ENCODE peak calls at places on chromosomes 5 and 9, in five cellular contexts. N is H7, P is adipocyte, U is fibroblast of pulmonary artery, S is GM06990. G is an unnamed sample.

GRCh38 chr9:70577671-70578070 is 163.2 kb upstream of the KLF9 start:
- DNase-seq in N (no peak), P (no peak), U (no peak), S (no peak), G (no peak)

GRCh38 chr9:89798546-89799120 is 193.8 kb downstream of the GADD45G start:
- DNase-seq in N (no peak), P (no peak), U (no peak), S (no peak), G (no peak)

GRCh38 chr9:133948138-133948537 is 44.0 kb downstream of the VAV2 start:
- DNase-seq in N (no peak), P (no peak), U (no peak), S (no peak), G (no peak)

GRCh38 chr5:58466939-58467338 is 7.1 kb upstream of the PLK2 start:
- DNase-seq in N (peak; percentile 11), P (no peak), U (peak; percentile 51), S (no peak), G (no peak)

GRCh38 chr9:19408316-19408692 is 505 bp upstream of the ACER2 start:
- DNase-seq in N (peak; percentile 66), P (no peak), U (no peak), S (no peak), G (no peak)

GRCh38 chr9:97889941-97890557 is 32.3 kb downstream of the TRMO start:
- DNase-seq in N (peak; percentile 80), P (peak; percentile 18), U (no peak), S (no peak), G (no peak)

GRCh38 chr5:98899456-98899855 is 29.4 kb downstream of the CHD1 start:
- DNase-seq in N (no peak), P (no peak), U (no peak), S (no peak), G (no peak)

GRCh38 chr5:14414007-14414406 is 167.6 kb upstream of the OTULINL start:
- DNase-seq in N (no peak), P (no peak), U (no peak), S (no peak), G (no peak)

GRCh38 chr5:72252008-72252407 is 68.0 kb downstream of the MRPS27 start:
- DNase-seq in N (no peak), P (no peak), U (no peak), S (no peak), G (no peak)
- H3K4me3 ChIP-seq in N (no peak overlapping the region), P (peak overlapping the region; percentile 31), U (no peak overlapping the region), S (no peak overlapping the region), G (no peak overlapping the region)

DNA sequence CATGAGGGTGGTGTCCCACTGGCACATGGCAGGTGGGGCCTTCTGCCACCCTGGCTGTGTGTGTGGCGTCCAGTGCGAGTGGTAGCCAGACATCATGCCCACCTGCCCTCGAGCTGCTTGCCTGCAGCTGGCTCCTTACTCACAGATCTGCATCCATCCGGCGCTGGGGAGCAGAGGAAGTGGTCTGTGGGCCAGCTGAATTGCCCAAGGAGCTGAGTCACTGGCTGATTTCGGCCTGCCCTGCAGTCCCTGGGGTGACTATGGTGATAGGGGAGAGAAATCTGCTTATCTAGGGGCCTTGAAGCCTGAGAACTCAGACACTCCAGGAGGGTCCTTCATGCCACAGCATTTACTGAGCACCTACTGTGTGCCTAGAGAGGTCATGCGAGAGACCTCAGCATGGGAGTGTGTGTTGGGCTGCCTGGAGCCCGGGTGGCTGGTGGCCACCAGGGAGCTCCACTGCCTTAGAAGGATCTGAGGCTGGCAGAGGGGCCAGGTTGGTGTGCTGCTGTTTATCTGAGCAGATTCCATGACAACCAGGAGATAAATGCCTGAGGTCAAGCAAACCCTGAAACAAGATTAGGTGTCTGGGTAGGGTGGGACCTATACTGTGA is 57.1 kb downstream of the SLC22A5 start:
- DNase-seq in N (peak; percentile 85), P (peak; percentile 89), U (peak; percentile 88), S (peak; percentile 82), G (peak; percentile 87)
- H3K4me3 ChIP-seq in N (no peak overlapping the region), P (peak overlapping the region; percentile 63), U (no peak overlapping the region), S (peak overlapping the region; percentile 46), G (peak overlapping the region; percentile 37)

DNA sequence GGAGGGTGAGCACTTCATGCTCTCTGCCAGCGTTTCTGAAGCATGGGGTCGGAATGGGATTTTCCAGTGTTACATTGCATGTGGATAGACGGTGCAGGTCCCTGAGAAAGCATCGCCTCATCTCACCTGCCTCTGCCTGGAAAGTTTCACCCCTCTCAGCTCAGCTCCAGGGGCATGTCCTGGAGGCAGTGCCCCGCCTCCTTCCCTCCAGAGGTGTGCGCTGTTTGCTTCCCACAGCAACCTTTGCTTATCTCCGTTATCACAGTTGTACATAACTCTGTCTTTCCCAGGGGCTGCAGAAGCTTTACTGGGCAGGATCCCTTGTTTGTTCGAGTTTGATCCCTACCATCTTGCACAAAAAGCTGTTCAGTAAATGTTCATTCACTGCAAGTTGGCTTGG is 10.7 kb upstream of the CREBRF start:
- DNase-seq in N (peak; percentile 71), P (no peak), U (no peak), S (no peak), G (no peak)
- H3K4me3 ChIP-seq in N (no peak overlapping the region), P (no peak overlapping the region), U (no peak overlapping the region), S (no peak overlapping the region), G (no peak overlapping the region)

GRCh38 chr5:164148292-164148691 is 642.9 kb downstream of the MAT2B start:
- DNase-seq in N (peak; percentile 17), P (no peak), U (no peak), S (no peak), G (no peak)
- H3K4me3 ChIP-seq in N (no peak overlapping the region), P (no peak overlapping the region), U (no peak overlapping the region), S (no peak overlapping the region), G (no peak overlapping the region)

DNA sequence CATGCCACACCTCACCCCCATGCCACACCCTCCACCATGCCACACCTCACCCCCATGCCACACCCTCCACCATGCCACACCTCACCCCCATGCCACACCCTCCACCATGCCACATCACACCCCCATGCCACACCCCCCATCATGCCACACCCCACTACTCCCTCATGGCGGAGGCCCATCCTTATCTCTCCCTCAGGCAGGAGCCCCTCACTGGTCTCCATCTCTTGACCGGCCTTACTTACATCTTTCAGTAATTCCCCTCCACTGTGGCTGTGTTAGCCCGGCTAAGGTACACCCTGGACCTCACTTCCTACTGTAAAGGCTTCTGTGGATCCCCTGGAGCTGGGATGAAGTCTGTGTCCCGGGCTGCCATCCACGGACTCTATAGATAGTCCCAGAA is 102.0 kb downstream of the OLFM1 start:
- DNase-seq in N (no peak), P (no peak), U (no peak), S (no peak), G (no peak)
- H3K4me3 ChIP-seq in N (no peak overlapping the region), P (no peak overlapping the region), U (no peak overlapping the region), S (no peak overlapping the region), G (no peak overlapping the region)

GRCh38 chr5:41507501-41507900 is 2.9 kb downstream of the PLCXD3 start:
- DNase-seq in N (no peak), P (no peak), U (no peak), S (no peak), G (no peak)

GRCh38 chr5:41509399-41510175 is 814 bp downstream of the PLCXD3 start:
- DNase-seq in N (peak; percentile 23), P (no peak), U (no peak), S (no peak), G (no peak)

GRCh38 chr5:41508186-41508585 is 2.2 kb downstream of the PLCXD3 start:
- DNase-seq in N (no peak), P (peak; percentile 5), U (no peak), S (no peak), G (no peak)

GRCh38 chr5:41510176-41510831 is at the start of gene PLCXD3:
- DNase-seq in N (peak; percentile 61), P (peak; percentile 34), U (peak; percentile 64), S (no peak), G (no peak)

DNA sequence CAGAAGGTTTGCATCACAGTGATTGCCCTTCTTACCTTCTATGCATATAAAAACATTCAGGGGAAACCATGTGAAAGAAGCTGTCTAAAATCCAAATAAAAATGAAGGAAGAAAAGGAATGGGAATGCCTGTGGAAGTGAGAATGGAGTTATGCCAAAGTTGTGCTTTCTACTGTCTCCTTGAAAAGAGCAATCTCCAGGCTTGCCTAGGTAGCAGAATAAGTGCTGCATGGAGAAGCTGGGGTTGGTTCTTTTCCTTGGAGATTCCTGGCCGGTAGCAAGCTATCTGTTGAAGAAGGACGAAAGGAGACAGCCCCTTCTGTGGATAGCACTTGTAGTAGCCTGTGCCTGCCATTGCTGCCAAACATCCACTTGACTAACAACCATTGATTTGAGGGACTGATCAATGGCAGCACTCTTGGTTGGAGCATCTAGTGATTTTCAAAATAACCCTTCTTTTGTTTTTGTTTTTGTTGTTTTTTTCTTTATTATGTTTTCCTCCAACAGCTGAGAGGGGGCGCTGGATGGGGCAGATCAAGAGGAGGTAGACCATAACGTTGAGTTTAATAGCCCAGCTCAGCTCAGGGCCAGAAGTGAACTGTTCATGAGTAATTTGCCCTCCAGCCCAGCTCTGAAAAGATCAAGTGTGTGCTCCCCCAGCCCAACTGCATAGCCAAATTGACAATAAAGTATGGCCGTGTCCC is 1.6 kb downstream of the PLCXD3 start:
- DNase-seq in N (no peak), P (peak; percentile 4), U (peak; percentile 16), S (no peak), G (no peak)
- H3K4me3 ChIP-seq in N (no peak overlapping the region), P (peak overlapping the region; percentile 86), U (peak overlapping the region; percentile 83), S (no peak overlapping the region), G (no peak overlapping the region)

DNA sequence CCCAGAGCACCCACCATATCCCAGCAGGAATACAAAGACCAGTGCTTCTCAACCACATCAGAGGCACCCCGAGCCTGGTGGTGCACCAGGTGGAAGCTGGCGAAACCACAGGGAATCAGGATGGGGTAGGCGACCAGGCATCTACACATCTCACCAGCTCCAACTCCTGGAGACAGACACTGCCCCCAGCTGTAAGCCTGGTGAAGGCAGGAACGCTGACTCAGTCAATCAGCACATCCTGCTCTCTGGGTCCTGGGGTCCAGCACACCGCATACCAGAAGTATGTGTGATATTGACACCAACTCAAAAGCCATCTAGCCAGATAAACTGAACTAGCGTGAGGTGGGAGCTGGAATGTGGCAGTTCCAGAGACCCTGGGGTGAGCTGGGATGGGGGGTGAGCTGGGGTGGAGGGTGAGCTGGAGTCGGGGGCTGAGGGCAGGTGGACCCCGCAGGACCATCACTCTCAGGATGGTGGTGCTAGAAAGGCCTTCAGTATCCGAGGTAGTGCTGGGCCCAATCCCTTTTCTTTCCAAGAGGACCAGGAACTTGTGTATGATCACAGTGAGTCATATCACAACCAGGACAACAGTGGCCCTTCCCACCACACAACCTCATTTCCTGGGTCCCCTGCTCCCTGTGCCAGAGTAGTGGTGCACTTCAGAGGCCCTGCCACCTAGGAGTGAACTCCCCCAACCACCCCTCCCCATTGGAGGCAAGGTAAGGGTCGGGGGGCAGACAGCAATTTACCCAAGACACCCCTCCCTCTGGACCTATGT is 2.5 kb downstream of the DBN1 start:
- DNase-seq in N (no peak), P (peak; percentile 31), U (no peak), S (no peak), G (no peak)
- H3K4me3 ChIP-seq in N (no peak overlapping the region), P (peak overlapping the region; percentile 82), U (peak overlapping the region; percentile 77), S (no peak overlapping the region), G (no peak overlapping the region)